ENCODE peak calls at places on chromosomes 3 and 15, in ten cellular contexts. D is activated T-helper 9 cell treated with anti-CD3 and anti-CD28 coated beads, Interleukin-2, amount 50 U/mL, for 16 hours; Y is activated CD4-positive, alpha-beta T cell treated with anti-CD3 and anti-CD28 coated beads for 4 hours; N is lower leg skin; V is AG09309; L is activated CD8-positive, alpha-beta memory T cell treated with anti-CD3 and anti-CD28 coated beads for 48 hours; P is fibroblast of mammary gland; I is activated naive CD4-positive, alpha-beta T cell treated with anti-CD3 and anti-CD28 coated beads for 36 hours; G is stimulated activated CD4-positive, alpha-beta T cell treated with anti-CD3 and anti-CD28 coated beads, Interleukin-1b, Interleukin-23, amount 100 ng/mL, for 1 hour; Z is Ammon's horn. W is an unnamed sample.

GRCh38 chr15:61517335-61517734 is 288.2 kb upstream of the RORA start:
- DNase-seq in V (no peak), P (no peak), I (no peak), N (no peak), G (no peak), Z (no peak), Y (no peak), L (no peak), D (no peak), W (no peak)

GRCh38 chr3:168989396-168989795 is 674.1 kb downstream of the MECOM start:
- DNase-seq in L (no peak), Z (peak; percentile 7), P (peak; percentile 37), V (no peak), D (no peak), N (no peak), I (no peak), G (no peak), Y (no peak), W (no peak)

GRCh38 chr15:96409231-96410138 is 79.0 kb downstream of the NR2F2 start:
- DNase-seq in L (no peak), P (no peak), Z (no peak), I (no peak), Y (no peak), D (no peak), G (no peak), V (no peak), N (no peak), W (peak; percentile 24)

GRCh38 chr15:74869726-74870407 is 3.3 kb downstream of the SCAMP2 start:
- DNase-seq in G (no peak), Y (no peak), Z (peak; percentile 76), L (no peak), D (no peak), P (peak; percentile 44), N (peak; percentile 75), I (peak; percentile 80), V (no peak), W (no peak)

GRCh38 chr15:94061041-94061440 is 170.3 kb upstream of the MCTP2 start:
- DNase-seq in Z (no peak), Y (no peak), G (no peak), P (peak; percentile 73), D (no peak), I (no peak), V (no peak), L (no peak), N (no peak), W (no peak)

GRCh38 chr15:98719169-98719515 is 70.8 kb downstream of the IGF1R start:
- DNase-seq in D (no peak), L (no peak), Z (no peak), Y (no peak), P (no peak), N (no peak), G (no peak), V (no peak), I (no peak), W (peak; percentile 49)

GRCh38 chr3:15523660-15524417 is 2.3 kb upstream of the COLQ start:
- DNase-seq in Z (no peak), L (no peak), G (no peak), D (no peak), N (no peak), Y (no peak), P (no peak), V (no peak), I (no peak), W (no peak)

GRCh38 chr15:40096094-40096876 is 12.4 kb downstream of the BMF start:
- DNase-seq in L (no peak), I (peak; percentile 39), Y (no peak), D (no peak), P (no peak), G (no peak), Z (no peak), N (no peak), V (no peak), W (no peak)

GRCh38 chr3:129063841-129064482 is 3.4 kb downstream of the GP9 start:
- DNase-seq in Y (no peak), I (no peak), N (no peak), P (no peak), Z (no peak), D (no peak), V (no peak), L (no peak), G (no peak), W (no peak)

GRCh38 chr3:30073622-30074021 is 532.8 kb upstream of the TGFBR2 start:
- DNase-seq in N (no peak), D (no peak), L (no peak), V (no peak), I (no peak), Z (no peak), G (no peak), Y (no peak), P (peak; percentile 32), W (no peak)

GRCh38 chr3:68878322-68878721 is 54.0 kb downstream of the TAFA4 start:
- DNase-seq in Y (no peak), D (no peak), L (no peak), G (no peak), V (peak; percentile 7), N (no peak), I (no peak), Z (peak; percentile 32), P (peak; percentile 25), W (no peak)

GRCh38 chr15:36982441-36982840 is 117.9 kb downstream of the MEIS2 start:
- DNase-seq in V (no peak), D (no peak), Z (no peak), P (peak; percentile 27), I (no peak), N (no peak), L (no peak), G (no peak), Y (no peak), W (no peak)

GRCh38 chr3:128053614-128054013 is 1.4 kb downstream of the SEC61A1 start:
- DNase-seq in Y (no peak), N (no peak), Z (no peak), G (no peak), P (no peak), D (no peak), V (no peak), I (no peak), L (no peak), W (no peak)

GRCh38 chr3:142027713-142028112 is 121.6 kb downstream of the TFDP2 start:
- DNase-seq in Y (peak; percentile 35), Z (peak; percentile 39), D (no peak), N (no peak), I (peak; percentile 73), V (no peak), P (peak; percentile 25), L (no peak), G (no peak), W (peak; percentile 44)

GRCh38 chr3:152444029-152444641 is 175.4 kb downstream of the MBNL1 start:
- DNase-seq in I (no peak), G (no peak), V (peak; percentile 41), N (no peak), P (peak; percentile 81), L (no peak), Z (peak; percentile 79), D (no peak), Y (no peak), W (no peak)

GRCh38 chr3:148460686-148461085 is 237.0 kb upstream of the AGTR1 start:
- DNase-seq in P (no peak), V (no peak), D (no peak), L (no peak), Z (no peak), Y (no peak), I (no peak), N (no peak), G (no peak), W (no peak)

GRCh38 chr3:132543016-132543739 is 53.9 kb upstream of the ACKR4 start:
- DNase-seq in G (no peak), N (no peak), V (peak; percentile 89), L (no peak), D (no peak), Y (no peak), P (peak; percentile 97), Z (no peak), I (no peak), W (no peak)

GRCh38 chr3:100782359-100782758 is 73.1 kb downstream of the TFG start:
- DNase-seq in P (peak; percentile 27), I (no peak), G (no peak), Z (no peak), D (no peak), Y (no peak), L (no peak), N (no peak), V (no peak), W (no peak)

GRCh38 chr15:75508741-75509532 is 57.4 kb upstream of the SIN3A start:
- DNase-seq in Y (peak; percentile 38), P (peak; percentile 66), Z (peak; percentile 25), L (no peak), G (peak; percentile 1), D (no peak), N (no peak), I (peak; percentile 23), V (no peak), W (no peak)

GRCh38 chr3:123305192-123305591 is 103.4 kb downstream of the SEC22A start:
- DNase-seq in N (no peak), L (no peak), V (no peak), Y (no peak), D (no peak), I (no peak), G (no peak), P (no peak), Z (no peak), W (no peak)

GRCh38 chr3:156675744-156676466 is 1.5 kb downstream of the TIPARP start:
- DNase-seq in Y (peak; percentile 24), V (peak; percentile 84), L (peak; percentile 5), P (peak; percentile 97), G (no peak), N (peak; percentile 87), I (peak; percentile 56), D (peak; percentile 11), Z (no peak), W (no peak)

W was measured in Caco-2.